ENCODE peak calls at places on chromosomes 16 and 17, in ten cellular contexts. N is SK-N-SH, O is lower leg skin, Y is lower lobe of right lung, K is uterus, R is AG04450, Q is RWPE2, X is A549, D is HFF-Myc, B is PC-3. P is an unnamed sample.

GRCh38 chr16:21166561-21166961 is 8.1 kb downstream of the LDAF1 start:
- DNase-seq in N (no peak), O (no peak), Y (no peak), K (no peak), R (no peak), Q (no peak), X (no peak), D (no peak), B (peak; percentile 23), P (no peak)

GRCh38 chr16:10738231-10739077 is 5.2 kb upstream of the NUBP1 start:
- DNase-seq in N (no peak), O (peak; percentile 43), Y (peak; percentile 70), K (peak; percentile 50), R (no peak), Q (peak; percentile 78), X (peak; percentile 14), D (no peak), B (peak; percentile 77), P (no peak)

GRCh38 chr16:18932243-18932997 is 6.2 kb upstream of the SMG1 start:
- DNase-seq in N (no peak), O (no peak), Y (no peak), K (no peak), R (no peak), Q (no peak), X (no peak), D (no peak), B (peak; percentile 22), P (no peak)

GRCh38 chr16:3007957-3008748 is 4.6 kb upstream of the CLDN9 start:
- DNase-seq in N (no peak), O (no peak), Y (peak; percentile 75), K (no peak), R (no peak), Q (no peak), X (no peak), D (no peak), B (no peak), P (no peak)

GRCh38 chr17:71500761-71501555 is 619.9 kb upstream of the SOX9 start:
- DNase-seq in N (no peak), O (no peak), Y (no peak), K (no peak), R (no peak), Q (no peak), X (no peak), D (no peak), B (peak; percentile 11), P (no peak)

GRCh38 chr17:4744999-4745969 is 5.6 kb upstream of the CXCL16 start:
- DNase-seq in N (peak; percentile 61), O (no peak), Y (peak; percentile 48), K (no peak), R (no peak), Q (no peak), X (no peak), D (no peak), B (no peak), P (peak; percentile 37)

GRCh38 chr16:56861092-56861610 is 3.9 kb upstream of the SLC12A3 start:
- DNase-seq in N (peak; percentile 82), O (no peak), Y (no peak), K (no peak), R (no peak), Q (no peak), X (no peak), D (no peak), B (no peak), P (no peak)

GRCh38 chr17:4483012-4483840 is 15.5 kb upstream of the SPNS2 start:
- DNase-seq in N (no peak), O (no peak), Y (peak; percentile 78), K (no peak), R (no peak), Q (no peak), X (peak; percentile 53), D (no peak), B (peak; percentile 90), P (no peak)

GRCh38 chr17:82228278-82228841 is 482 bp upstream of the SLC16A3 start:
- DNase-seq in N (no peak), O (no peak), Y (peak; percentile 88), K (no peak), R (no peak), Q (no peak), X (no peak), D (no peak), B (no peak), P (peak; percentile 50)

GRCh38 chr17:2084766-2085647 is 30.1 kb downstream of the HIC1 start:
- DNase-seq in N (peak; percentile 73), O (peak; percentile 71), Y (peak; percentile 57), K (peak; percentile 85), R (peak; percentile 65), Q (no peak), X (no peak), D (peak; percentile 92), B (peak; percentile 53), P (no peak)

GRCh38 chr16:89759742-89760366 is 38.5 kb downstream of the ZNF276 start:
- DNase-seq in N (no peak), O (no peak), Y (no peak), K (no peak), R (no peak), Q (no peak), X (no peak), D (no peak), B (no peak), P (no peak)

GRCh38 chr16:61148930-61149329 is 887.3 kb downstream of the CDH8 start:
- DNase-seq in N (no peak), O (no peak), Y (no peak), K (no peak), R (no peak), Q (no peak), X (no peak), D (no peak), B (no peak), P (no peak)

GRCh38 chr16:84864266-84864955 is 44.6 kb downstream of the CRISPLD2 start:
- DNase-seq in N (no peak), O (no peak), Y (no peak), K (no peak), R (no peak), Q (no peak), X (no peak), D (no peak), B (no peak), P (no peak)

GRCh38 chr16:67936876-67937605 is 391 bp upstream of the PSMB10 start:
- DNase-seq in N (no peak), O (no peak), Y (no peak), K (no peak), R (no peak), Q (peak; percentile 19), X (peak; percentile 56), D (no peak), B (peak; percentile 50), P (no peak)

GRCh38 chr16:56102159-56102798 is 89.0 kb upstream of the GNAO1 start:
- DNase-seq in N (peak; percentile 80), O (no peak), Y (no peak), K (peak; percentile 44), R (no peak), Q (no peak), X (no peak), D (no peak), B (no peak), P (no peak)

GRCh38 chr16:1691276-1691675 is 13.2 kb downstream of the JPT2 start:
- DNase-seq in N (no peak), O (no peak), Y (no peak), K (no peak), R (no peak), Q (no peak), X (no peak), D (no peak), B (peak; percentile 70), P (no peak)
- TF ChIP-seq CTCF in N (peak; percentile 45), O (no peak), Y (no peak), K (no peak), R (peak; percentile 33), Q (no peak), X (peak; percentile 38), D (no peak), B (peak; percentile 35), P (no peak)

GRCh38 chr17:16944334-16945140 is 27.4 kb downstream of the TNFRSF13B start:
- DNase-seq in N (no peak), O (no peak), Y (no peak), K (no peak), R (no peak), Q (peak; percentile 39), X (no peak), D (no peak), B (no peak), P (no peak)

GRCh38 chr17:16945141-16945493 is 26.8 kb downstream of the TNFRSF13B start:
- DNase-seq in N (no peak), O (no peak), Y (no peak), K (no peak), R (no peak), Q (no peak), X (no peak), D (no peak), B (no peak), P (no peak)

GRCh38 chr17:16943541-16944333 is 28.2 kb downstream of the TNFRSF13B start:
- DNase-seq in N (no peak), O (no peak), Y (no peak), K (no peak), R (no peak), Q (no peak), X (no peak), D (no peak), B (no peak), P (no peak)

GRCh38 chr17:16947470-16947869 is 24.4 kb downstream of the TNFRSF13B start:
- DNase-seq in N (no peak), O (no peak), Y (no peak), K (no peak), R (no peak), Q (no peak), X (no peak), D (no peak), B (no peak), P (no peak)

GRCh38 chr17:16945513-16946201 is 26.3 kb downstream of the TNFRSF13B start:
- DNase-seq in N (peak; percentile 35), O (no peak), Y (no peak), K (no peak), R (no peak), Q (no peak), X (no peak), D (no peak), B (no peak), P (no peak)
- TF ChIP-seq CTCF in N (no peak), O (no peak), Y (no peak), K (no peak), R (no peak), Q (no peak), X (no peak), D (no peak), B (no peak), P (no peak)

DNA sequence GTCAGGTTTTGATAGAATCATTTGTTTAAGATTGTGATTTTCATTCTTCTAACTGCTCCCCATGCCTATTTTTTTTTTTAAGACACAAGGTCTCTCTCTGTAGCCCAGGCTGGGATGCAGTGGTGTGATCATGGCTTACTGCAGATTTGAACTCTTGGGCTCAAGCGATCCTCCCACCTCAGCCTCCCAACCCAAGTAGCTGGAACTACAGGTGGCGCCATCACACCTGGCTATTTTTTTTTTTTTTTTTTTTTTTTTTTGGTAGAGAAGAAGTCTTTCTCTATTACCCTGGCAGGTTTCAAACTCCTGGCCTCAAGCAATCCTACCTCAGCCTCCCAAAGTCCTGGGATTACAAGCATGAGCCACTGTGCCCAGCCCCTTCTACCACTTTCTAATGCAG is 223.3 kb downstream of the CBLN1 start:
- DNase-seq in N (no peak), O (no peak), Y (no peak), K (no peak), R (no peak), Q (no peak), X (no peak), D (no peak), B (no peak), P (no peak)
- TF ChIP-seq CTCF in N (no peak), O (no peak), Y (no peak), K (no peak), R (no peak), Q (peak; percentile 18), X (no peak), D (no peak), B (no peak), P (no peak)

GRCh38 chr17:78823282-78824046 is 17.1 kb downstream of the USP36 start:
- DNase-seq in N (no peak), O (no peak), Y (no peak), K (no peak), R (no peak), Q (no peak), X (no peak), D (no peak), B (no peak), P (no peak)
- TF ChIP-seq CTCF in N (peak; percentile 57), O (no peak), Y (no peak), K (no peak), R (peak; percentile 29), Q (no peak), X (no peak), D (peak; percentile 33), B (peak; percentile 53), P (peak; percentile 51)

P was measured in endothelial cell.